ENCODE peak calls at places on chromosomes 12 and 14, in seven cellular contexts. S, U, C, W, P, L and D are unnamed samples.

GRCh38 chr14:44963775-44964380 is 1.9 kb downstream of the TOGARAM1 start:
- DNase-seq in U (no peak), P (no peak), L (peak; percentile 43), C (no peak), W (no peak), S (no peak), D (no peak)

GRCh38 chr12:88237954-88238353 is 95.8 kb downstream of the TMTC3 start:
- DNase-seq in U (no peak), W (no peak), S (no peak), L (peak; percentile 76), P (peak; percentile 67), C (no peak), D (no peak)

GRCh38 chr14:54650331-54651017 is 83.5 kb downstream of the SAMD4A start:
- DNase-seq in L (peak; percentile 84), P (peak; percentile 96), C (no peak), W (peak; percentile 72), S (peak; percentile 27), U (no peak), D (no peak)

GRCh38 chr12:123105427-123105826 is 45.5 kb downstream of the PITPNM2 start:
- DNase-seq in S (no peak), W (no peak), C (no peak), P (no peak), L (no peak), U (no peak), D (no peak)

GRCh38 chr12:41013921-41014642 is 174.0 kb upstream of the PDZRN4 start:
- DNase-seq in P (peak; percentile 16), W (no peak), S (no peak), L (peak; percentile 17), U (no peak), C (no peak), D (no peak)

GRCh38 chr14:99706121-99706900 is 22.2 kb downstream of the CYP46A1 start:
- DNase-seq in U (no peak), L (no peak), C (no peak), W (no peak), P (no peak), S (no peak), D (no peak)

GRCh38 chr14:92945959-92946846 is 23.3 kb downstream of the CHGA start:
- DNase-seq in U (no peak), L (peak; percentile 21), P (no peak), C (peak; percentile 56), W (peak; percentile 78), S (peak; percentile 98), D (peak; percentile 63)

GRCh38 chr12:52370906-52371608 is 3.8 kb upstream of the KRT85 start:
- DNase-seq in U (no peak), C (peak; percentile 44), S (peak; percentile 97), P (no peak), W (no peak), L (peak; percentile 70), D (no peak)

GRCh38 chr14:54782803-54783659 is 119.6 kb downstream of the GCH1 start:
- DNase-seq in L (no peak), P (no peak), C (no peak), U (peak; percentile 48), S (no peak), W (peak; percentile 66), D (no peak)

GRCh38 chr14:74400919-74401503 is 25.0 kb downstream of the SYNDIG1L start:
- DNase-seq in S (no peak), W (no peak), P (no peak), C (no peak), L (no peak), U (no peak), D (no peak)

GRCh38 chr12:94312388-94312787 is 147.3 kb downstream of the CEP83 start:
- DNase-seq in U (no peak), C (no peak), S (no peak), W (no peak), L (no peak), P (no peak), D (no peak)

GRCh38 chr14:96792581-96792980 is 4.6 kb upstream of the VRK1 start:
- DNase-seq in L (no peak), U (no peak), W (no peak), P (no peak), S (no peak), C (no peak), D (no peak)

GRCh38 chr12:119949594-119949993 is 39.4 kb upstream of the BICDL1 start:
- DNase-seq in U (no peak), S (no peak), W (no peak), P (no peak), L (no peak), C (no peak), D (no peak)

GRCh38 chr12:89889051-89889450 is 180.4 kb upstream of the ATP2B1 start:
- DNase-seq in W (no peak), L (peak; percentile 39), C (no peak), U (no peak), S (no peak), P (no peak), D (no peak)

GRCh38 chr14:59215353-59215752 is 26.9 kb downstream of the DAAM1 start:
- DNase-seq in W (peak; percentile 86), S (peak; percentile 8), C (peak; percentile 80), U (no peak), L (peak; percentile 69), P (no peak), D (peak; percentile 91)

GRCh38 chr12:108784270-108784669 is 53.0 kb upstream of the CORO1C start:
- DNase-seq in S (no peak), U (peak; percentile 43), L (no peak), P (no peak), C (no peak), W (peak; percentile 63), D (no peak)

GRCh38 chr14:90511252-90511651 is 114.4 kb downstream of the CALM1 start:
- DNase-seq in W (no peak), P (no peak), C (no peak), S (peak; percentile 44), L (no peak), U (no peak), D (no peak)
- H3K4me1 ChIP-seq in W (peaks cover 21% of the 10 kb centered on the region), P (peaks cover 4% of the 10 kb centered on the region), C (peaks cover 40% of the 10 kb centered on the region), S (no peaks in the 10 kb centered on the region), L (no peaks in the 10 kb centered on the region), U (no peaks in the 10 kb centered on the region), D (peaks cover 37% of the 10 kb centered on the region)

GRCh38 chr14:23324455-23324846 is 3.2 kb downstream of the PABPN1 start:
- DNase-seq in P (no peak), C (no peak), S (no peak), W (no peak), L (no peak), U (no peak), D (no peak)
- H3K27ac ChIP-seq in P (no peak overlapping the region), C (no peak overlapping the region), S (no peak overlapping the region), W (no peak overlapping the region), L (no peak overlapping the region), U (no peak overlapping the region), D (no peak overlapping the region)

DNA sequence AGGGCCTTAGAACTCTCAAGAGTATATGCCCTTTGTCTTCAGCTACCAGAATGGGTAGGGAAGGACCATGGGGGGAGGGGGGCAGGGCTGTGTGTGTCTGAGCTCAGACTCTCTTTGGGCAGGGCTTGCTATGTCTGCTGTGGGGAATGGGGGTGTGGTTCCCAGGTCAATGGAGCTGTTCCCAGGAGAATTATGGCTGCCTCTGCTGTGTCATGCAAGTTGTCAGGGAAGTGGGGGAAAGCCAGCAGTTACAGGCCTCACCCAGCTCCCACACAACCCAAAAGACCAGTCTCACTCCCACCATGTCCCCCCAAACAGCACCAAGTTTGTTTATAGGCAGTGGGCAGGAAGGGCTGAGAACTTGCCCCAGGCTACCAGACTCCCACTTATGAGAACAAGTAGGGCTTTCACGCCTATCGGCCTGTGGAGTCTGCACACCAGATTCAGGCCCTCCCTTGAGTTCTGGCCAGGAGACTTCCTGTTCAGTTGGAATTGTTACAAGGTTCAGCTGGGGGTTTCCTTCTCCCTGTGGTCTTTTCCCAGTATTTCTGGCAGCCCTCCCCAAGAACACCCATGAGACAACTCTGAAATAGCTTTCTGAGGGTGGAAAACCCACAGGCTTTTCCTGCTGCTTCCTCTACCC is 6.1 kb upstream of the SERPINA11 start:
- DNase-seq in S (peak; percentile 54), L (peak; percentile 3), U (no peak), P (no peak), W (no peak), C (no peak), D (no peak)
- H3K4me1 ChIP-seq in S (peaks cover 5% of the 10 kb centered on the region), L (no peaks in the 10 kb centered on the region), U (no peaks in the 10 kb centered on the region), P (no peaks in the 10 kb centered on the region), W (no peaks in the 10 kb centered on the region), C (no peaks in the 10 kb centered on the region), D (no peaks in the 10 kb centered on the region)

GRCh38 chr12:124449623-124450375 is 117.6 kb downstream of the NCOR2 start:
- DNase-seq in P (no peak), L (no peak), C (no peak), W (no peak), S (no peak), U (no peak), D (no peak)

GRCh38 chr12:124451016-124451415 is 116.4 kb downstream of the NCOR2 start:
- DNase-seq in P (no peak), W (no peak), C (no peak), S (no peak), U (no peak), L (no peak), D (no peak)

GRCh38 chr12:124448955-124449622 is 118.3 kb downstream of the NCOR2 start:
- DNase-seq in S (no peak), W (no peak), P (no peak), C (no peak), U (no peak), L (no peak), D (no peak)

GRCh38 chr12:124451637-124452243 is 115.7 kb downstream of the NCOR2 start:
- DNase-seq in C (no peak), S (no peak), L (no peak), P (no peak), U (no peak), W (no peak), D (no peak)

GRCh38 chr12:124450376-124450750 is 117.0 kb downstream of the NCOR2 start:
- DNase-seq in U (no peak), W (no peak), P (no peak), C (no peak), L (no peak), S (no peak), D (no peak)
- H3K27ac ChIP-seq in U (no peak overlapping the region), W (no peak overlapping the region), P (no peak overlapping the region), C (no peak overlapping the region), L (no peak overlapping the region), S (no peak overlapping the region), D (no peak overlapping the region)

GRCh38 chr14:95440951-95441350 is 75.5 kb downstream of the SYNE3 start:
- DNase-seq in W (no peak), S (peak; percentile 81), L (peak; percentile 27), P (peak; percentile 43), U (no peak), C (no peak), D (no peak)
- H3K4me1 ChIP-seq in W (peaks cover 7% of the 10 kb centered on the region), S (no peaks in the 10 kb centered on the region), L (no peaks in the 10 kb centered on the region), P (peaks cover 9% of the 10 kb centered on the region), U (peaks cover 21% of the 10 kb centered on the region), C (peaks cover 9% of the 10 kb centered on the region), D (peaks cover 5% of the 10 kb centered on the region)

GRCh38 chr14:105093426-105094192 is 28.4 kb upstream of the GPR132 start:
- DNase-seq in P (peak; percentile 75), C (peak; percentile 75), L (peak; percentile 87), S (peak; percentile 94), W (peak; percentile 89), U (no peak), D (peak; percentile 83)
- H3K27ac ChIP-seq in P (peak overlapping the region; percentile 46), C (peak overlapping the region; percentile 91), L (peak overlapping the region; percentile 72), S (no peak overlapping the region), W (peak overlapping the region; percentile 89), U (no peak overlapping the region), D (peak overlapping the region; percentile 93)